ENCODE peak calls at places on chromosomes 6 and 20, in seven cellular contexts. G is right lobe of liver; W is CD8-positive, alpha-beta T cell; B is transverse colon; E is BJ; D is thoracic aorta; L is kidney. Y is an unnamed sample.

GRCh38 chr6:107894821-107895396 is 63.1 kb downstream of the SEC63 start:
- DNase-seq in E (no peak), W (no peak), D (no peak), G (no peak), B (peak), L (no peak), Y (no peak)

GRCh38 chr6:25866011-25866410 is 8.0 kb downstream of the SLC17A3 start:
- DNase-seq in B (no peak), D (no peak), E (no peak), W (peak), G (no peak), L (no peak), Y (no peak)

GRCh38 chr6:38796006-38796405 is 80.9 kb downstream of the DNAH8 start:
- DNase-seq in G (no peak), L (no peak), D (no peak), E (no peak), W (no peak), B (no peak), Y (no peak)

GRCh38 chr6:112956696-112957525 is 609.8 kb downstream of the RFPL4B start:
- DNase-seq in W (no peak), E (no peak), B (no peak), G (no peak), D (no peak), L (no peak), Y (no peak)

GRCh38 chr6:152821525-152821924 is 70.9 kb downstream of the VIP start:
- DNase-seq in D (no peak), W (no peak), B (no peak), E (no peak), L (no peak), G (no peak), Y (no peak)

GRCh38 chr6:3455490-3456394 is 1.1 kb downstream of the SLC22A23 start:
- DNase-seq in G (peak), L (peak), D (no peak), E (no peak), B (peak), W (peak), Y (peak)

GRCh38 chr6:111230351-111231077 is 143.2 kb downstream of the SLC16A10 start:
- DNase-seq in W (no peak), D (no peak), E (peak), G (no peak), L (no peak), B (no peak), Y (no peak)

GRCh38 chr20:33649201-33649631 is 12.9 kb upstream of the C20orf144 start:
- DNase-seq in B (no peak), W (no peak), D (no peak), E (no peak), L (peak), G (no peak), Y (no peak)

GRCh38 chr6:109531446-109531845 is 48.4 kb upstream of the ZBTB24 start:
- DNase-seq in D (no peak), W (no peak), L (no peak), B (no peak), E (no peak), G (no peak), Y (no peak)

GRCh38 chr6:134724653-134725340 is 225.1 kb downstream of the ALDH8A1 start:
- DNase-seq in D (no peak), W (no peak), B (no peak), L (no peak), G (no peak), E (no peak), Y (no peak)

GRCh38 chr6:105567140-105567539 is 164.3 kb upstream of the PREP start:
- DNase-seq in W (no peak), E (no peak), L (no peak), B (no peak), G (no peak), D (no peak), Y (no peak)

GRCh38 chr20:15708984-15709598 is 864.2 kb downstream of the KIF16B start:
- DNase-seq in B (peak), G (peak), E (no peak), D (no peak), W (peak), L (peak), Y (peak)

GRCh38 chr6:134517145-134517658 is 199.3 kb upstream of the SGK1 start:
- DNase-seq in D (no peak), E (peak), G (peak), W (no peak), L (peak), B (no peak), Y (peak)

GRCh38 chr6:154361476-154361875 is 4.9 kb upstream of the IPCEF1 start:
- DNase-seq in D (no peak), B (no peak), G (no peak), W (no peak), L (no peak), E (no peak), Y (no peak)

GRCh38 chr6:7545509-7546369 is 4.3 kb downstream of the DSP start:
- DNase-seq in L (no peak), D (no peak), E (no peak), B (no peak), G (no peak), W (no peak), Y (peak)

GRCh38 chr6:7543761-7544424 is 2.4 kb downstream of the DSP start:
- DNase-seq in W (no peak), B (no peak), L (no peak), D (no peak), G (peak), E (no peak), Y (no peak)

GRCh38 chr6:7542878-7543394 is 1.5 kb downstream of the DSP start:
- DNase-seq in G (peak), B (peak), D (no peak), L (peak), E (peak), W (no peak), Y (peak)

GRCh38 chr6:7546383-7546782 is 4.9 kb downstream of the DSP start:
- DNase-seq in G (no peak), L (no peak), E (no peak), B (no peak), W (no peak), D (no peak), Y (no peak)

GRCh38 chr6:7544597-7544996 is 3.1 kb downstream of the DSP start:
- DNase-seq in B (no peak), L (no peak), G (no peak), W (no peak), D (no peak), E (no peak), Y (no peak)
- H3K4me3 ChIP-seq in B (no peak), L (no peak), G (peak), W (no peak), D (no peak), E (no peak), Y (no peak)

GRCh38 chr6:162862941-162863340 is 135.2 kb downstream of the PACRG start:
- DNase-seq in D (no peak), L (peak), G (no peak), W (no peak), B (no peak), E (no peak), Y (no peak)

GRCh38 chr6:162871966-162872365 is 144.2 kb downstream of the PACRG start:
- DNase-seq in W (no peak), B (no peak), D (no peak), E (no peak), L (no peak), G (no peak), Y (no peak)

GRCh38 chr6:162873537-162873936 is 145.8 kb downstream of the PACRG start:
- DNase-seq in E (no peak), D (no peak), L (no peak), B (no peak), W (no peak), G (no peak), Y (no peak)

GRCh38 chr6:162864901-162865300 is 137.1 kb downstream of the PACRG start:
- DNase-seq in B (no peak), G (no peak), L (no peak), E (no peak), D (no peak), W (no peak), Y (no peak)

GRCh38 chr6:162868397-162868796 is 140.6 kb downstream of the PACRG start:
- DNase-seq in D (no peak), G (no peak), W (no peak), B (no peak), L (peak), E (no peak), Y (no peak)
- TF ChIP-seq CTCF in D (no peak), G (no peak), W (no peak), B (no peak), L (no peak), E (no peak), Y (no peak)

GRCh38 chr20:47500554-47500953 is 1.1 kb upstream of the NCOA3 start:
- DNase-seq in D (no peak), L (no peak), W (no peak), E (no peak), B (no peak), G (no peak), Y (no peak)
- H3K4me3 ChIP-seq in D (no peak), L (no peak), W (no peak), E (no peak), B (no peak), G (no peak), Y (no peak)

GRCh38 chr6:115838763-115839401 is 221.8 kb downstream of the FRK start:
- DNase-seq in E (no peak), B (peak), L (no peak), W (no peak), G (no peak), D (no peak), Y (peak)
- TF ChIP-seq CTCF in E (peak), B (no peak), L (peak), W (no peak), G (peak), D (peak), Y (peak)

GRCh38 chr6:135853227-135853626 is 1.7 kb downstream of the PDE7B start:
- DNase-seq in D (no peak), L (no peak), B (no peak), E (no peak), G (no peak), W (no peak), Y (no peak)

GRCh38 chr6:135852775-135853174 is 1.3 kb downstream of the PDE7B start:
- DNase-seq in W (no peak), B (no peak), D (no peak), L (no peak), E (no peak), G (no peak), Y (no peak)

GRCh38 chr6:135853986-135854385 is 2.5 kb downstream of the PDE7B start:
- DNase-seq in E (no peak), L (no peak), W (no peak), D (no peak), G (no peak), B (no peak), Y (no peak)

GRCh38 chr6:135850882-135851281 is 619 bp upstream of the PDE7B start:
- DNase-seq in E (no peak), G (no peak), W (no peak), L (no peak), B (no peak), D (no peak), Y (no peak)

GRCh38 chr6:135851442-135852271 is at the start of gene PDE7B:
- DNase-seq in G (peak), L (peak), W (peak), B (peak), D (peak), E (peak), Y (peak)
- H3K4me3 ChIP-seq in G (peak), L (peak), W (peak), B (peak), D (peak), E (peak), Y (peak)

GRCh38 chr6:33713786-33714185 is 2.3 kb upstream of the UQCC2 start:
- DNase-seq in G (no peak), B (no peak), W (no peak), E (no peak), D (no peak), L (no peak), Y (no peak)
- TF ChIP-seq CTCF in G (no peak), B (no peak), W (no peak), E (no peak), D (no peak), L (no peak), Y (no peak)

GRCh38 chr6:144066255-144066654 is 29.1 kb downstream of the SF3B5 start:
- DNase-seq in L (no peak), B (no peak), E (no peak), W (no peak), G (no peak), D (no peak), Y (no peak)
- H3K4me3 ChIP-seq in L (no peak), B (no peak), E (no peak), W (no peak), G (no peak), D (no peak), Y (no peak)

Y was measured in adrenal gland.